ENCODE peak calls at places on chromosomes 4 and X, in four cellular contexts. One of them, this sample, is unnamed.
A peak's percentile ranks its signal among the peaks of the same experiment; 100 is the strongest.

GRCh38 chr4:38572798-38573197 is 91.2 kb upstream of the KLF3 start:
- DNase-seq in lower lobe of right lung: no peak
- DNase-seq in cardiac muscle cell: peak; percentile 51
- DNase-seq in fibroblast of lung: peak; percentile 53
- DNase-seq in this sample: no peak

GRCh38 chr4:575281-576141 is 584 bp downstream of the TMEM271 start:
- DNase-seq in lower lobe of right lung: no peak
- DNase-seq in fibroblast of lung: peak; percentile 65
- DNase-seq in cardiac muscle cell: peak; percentile 85
- DNase-seq in this sample: no peak

GRCh38 chrX:19990225-19990518 is 689 bp downstream of the BCLAF3 start:
- DNase-seq in lower lobe of right lung: no peak
- DNase-seq in fibroblast of lung: no peak
- DNase-seq in cardiac muscle cell: no peak
- DNase-seq in this sample: no peak

GRCh38 chr4:163542275-163542674 is 47.8 kb downstream of the TMA16 start:
- DNase-seq in fibroblast of lung: no peak
- DNase-seq in lower lobe of right lung: no peak
- DNase-seq in cardiac muscle cell: no peak
- DNase-seq in this sample: no peak

GRCh38 chr4:87465739-87466366 is 43.5 kb downstream of the NUDT9 start:
- DNase-seq in fibroblast of lung: peak; percentile 79
- DNase-seq in cardiac muscle cell: peak; percentile 77
- DNase-seq in lower lobe of right lung: no peak
- DNase-seq in this sample: no peak

GRCh38 chr4:58042176-58042575 is 932.0 kb upstream of the IGFBP7 start:
- DNase-seq in cardiac muscle cell: no peak
- DNase-seq in fibroblast of lung: no peak
- DNase-seq in lower lobe of right lung: no peak
- DNase-seq in this sample: no peak

GRCh38 chr4:134216436-134216835 is 14.8 kb upstream of the PABPC4L start:
- DNase-seq in cardiac muscle cell: peak; percentile 46
- DNase-seq in fibroblast of lung: no peak
- DNase-seq in lower lobe of right lung: no peak
- DNase-seq in this sample: no peak

GRCh38 chrX:23756165-23756564 is 13.1 kb upstream of the ACOT9 start:
- DNase-seq in fibroblast of lung: peak; percentile 60
- DNase-seq in lower lobe of right lung: peak; percentile 49
- DNase-seq in cardiac muscle cell: peak; percentile 65
- DNase-seq in this sample: peak; percentile 71

GRCh38 chr4:3250438-3250955 is 1.5 kb downstream of the MSANTD1 start:
- DNase-seq in fibroblast of lung: no peak
- DNase-seq in lower lobe of right lung: peak; percentile 79
- DNase-seq in cardiac muscle cell: no peak
- DNase-seq in this sample: peak; percentile 39

GRCh38 chr4:101983835-101984234 is 193.3 kb downstream of the BANK1 start:
- DNase-seq in lower lobe of right lung: no peak
- DNase-seq in cardiac muscle cell: no peak
- DNase-seq in fibroblast of lung: no peak
- DNase-seq in this sample: no peak

GRCh38 chr4:78057135-78057599 is at the start of gene FRAS1:
- DNase-seq in cardiac muscle cell: peak; percentile 53
- DNase-seq in fibroblast of lung: peak; percentile 30
- DNase-seq in lower lobe of right lung: peak; percentile 45
- DNase-seq in this sample: no peak

GRCh38 chr4:85113706-85114105 is 147.2 kb upstream of the WDFY3 start:
- DNase-seq in fibroblast of lung: no peak
- DNase-seq in cardiac muscle cell: no peak
- DNase-seq in lower lobe of right lung: no peak
- DNase-seq in this sample: no peak

GRCh38 chrX:119981286-119982070 is 37.9 kb upstream of the NKAP start:
- DNase-seq in lower lobe of right lung: no peak
- DNase-seq in cardiac muscle cell: peak; percentile 43
- DNase-seq in fibroblast of lung: peak; percentile 27
- DNase-seq in this sample: no peak

GRCh38 chr4:181350578-181351420 is 892.4 kb upstream of the TENM3 start:
- DNase-seq in cardiac muscle cell: no peak
- DNase-seq in fibroblast of lung: no peak
- DNase-seq in lower lobe of right lung: no peak
- DNase-seq in this sample: no peak

GRCh38 chr4:113806850-113807249 is 45.3 kb upstream of the CAMK2D start:
- DNase-seq in cardiac muscle cell: no peak
- DNase-seq in lower lobe of right lung: no peak
- DNase-seq in fibroblast of lung: no peak
- DNase-seq in this sample: no peak

GRCh38 chrX:9788908-9789307 is 2.7 kb downstream of the SHROOM2 start:
- DNase-seq in fibroblast of lung: peak; percentile 26
- DNase-seq in lower lobe of right lung: no peak
- DNase-seq in cardiac muscle cell: peak; percentile 48
- DNase-seq in this sample: no peak

GRCh38 chr4:120960868-120961267 is 38.3 kb upstream of the PRDM5 start:
- DNase-seq in cardiac muscle cell: no peak
- DNase-seq in lower lobe of right lung: no peak
- DNase-seq in fibroblast of lung: no peak
- DNase-seq in this sample: no peak

GRCh38 chrX:152020895-152021294 is 46.4 kb upstream of the GABRE start:
- DNase-seq in lower lobe of right lung: no peak
- DNase-seq in cardiac muscle cell: no peak
- DNase-seq in fibroblast of lung: no peak
- DNase-seq in this sample: no peak

GRCh38 chrX:155857561-155857960 is 23.6 kb upstream of the VAMP7 start:
- DNase-seq in cardiac muscle cell: peak; percentile 8
- DNase-seq in fibroblast of lung: peak; percentile 9
- DNase-seq in lower lobe of right lung: no peak
- DNase-seq in this sample: no peak

GRCh38 chr4:5757536-5757935 is 46.5 kb downstream of the EVC start:
- DNase-seq in lower lobe of right lung: no peak
- DNase-seq in cardiac muscle cell: no peak
- DNase-seq in fibroblast of lung: no peak
- DNase-seq in this sample: no peak

GRCh38 chr4:37628977-37629609 is 57.1 kb downstream of the RELL1 start:
- DNase-seq in cardiac muscle cell: peak; percentile 67
- DNase-seq in fibroblast of lung: peak; percentile 82
- DNase-seq in lower lobe of right lung: no peak
- DNase-seq in this sample: peak; percentile 53

GRCh38 chrX:1419545-1420355 is 27.8 kb upstream of the SLC25A6 start:
- DNase-seq in cardiac muscle cell: no peak
- DNase-seq in lower lobe of right lung: peak; percentile 34
- DNase-seq in fibroblast of lung: no peak
- DNase-seq in this sample: no peak

GRCh38 chrX:340121-340520 is 21.5 kb upstream of the GTPBP6 start:
- DNase-seq in fibroblast of lung: no peak
- DNase-seq in cardiac muscle cell: no peak
- DNase-seq in lower lobe of right lung: peak; percentile 40
- DNase-seq in this sample: no peak

GRCh38 chr4:71156616-71157015 is 163.2 kb downstream of the DCK start:
- DNase-seq in fibroblast of lung: peak; percentile 6
- DNase-seq in lower lobe of right lung: no peak
- DNase-seq in cardiac muscle cell: peak; percentile 10
- DNase-seq in this sample: no peak

GRCh38 chr4:138707746-138708145 is 307.8 kb upstream of the NOCT start:
- DNase-seq in lower lobe of right lung: no peak
- DNase-seq in cardiac muscle cell: no peak
- DNase-seq in fibroblast of lung: no peak
- DNase-seq in this sample: no peak

DNA sequence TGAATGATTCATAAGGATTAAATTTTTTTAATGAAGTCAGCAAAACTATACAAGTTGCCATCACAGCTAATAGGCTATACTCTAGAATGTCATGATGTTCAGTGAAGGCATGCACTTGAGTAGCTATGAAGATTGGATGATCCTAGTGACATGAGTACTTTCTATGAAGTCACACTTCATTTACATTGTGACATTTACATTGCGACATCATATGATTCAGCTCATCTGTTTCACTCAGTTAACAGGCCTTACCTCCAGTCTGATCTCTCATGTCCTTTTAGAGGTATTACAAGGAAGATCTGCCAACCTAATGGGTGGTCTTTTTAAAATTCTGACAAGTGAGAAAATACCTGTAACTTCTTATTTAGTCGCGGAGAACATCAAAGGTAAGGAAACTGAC is 82.8 kb upstream of the FGF13 start:
- DNase-seq in fibroblast of lung: no peak
- DNase-seq in lower lobe of right lung: no peak
- DNase-seq in cardiac muscle cell: no peak
- DNase-seq in this sample: no peak
- TF ChIP-seq CTCF in fibroblast of lung: no peak
- TF ChIP-seq CTCF in lower lobe of right lung: no peak
- TF ChIP-seq CTCF in cardiac muscle cell: no peak
- TF ChIP-seq CTCF in this sample: no peak

GRCh38 chrX:131072871-131073571 is 14.9 kb downstream of the ARHGAP36 start:
- DNase-seq in cardiac muscle cell: no peak
- DNase-seq in lower lobe of right lung: no peak
- DNase-seq in fibroblast of lung: no peak
- DNase-seq in this sample: no peak

GRCh38 chrX:131067216-131067615 is 9.1 kb downstream of the ARHGAP36 start:
- DNase-seq in lower lobe of right lung: no peak
- DNase-seq in fibroblast of lung: no peak
- DNase-seq in cardiac muscle cell: no peak
- DNase-seq in this sample: no peak

GRCh38 chrX:131066237-131066636 is 8.1 kb downstream of the ARHGAP36 start:
- DNase-seq in fibroblast of lung: no peak
- DNase-seq in lower lobe of right lung: no peak
- DNase-seq in cardiac muscle cell: no peak
- DNase-seq in this sample: no peak

GRCh38 chrX:131067846-131068745 is 9.9 kb downstream of the ARHGAP36 start:
- DNase-seq in fibroblast of lung: no peak
- DNase-seq in cardiac muscle cell: no peak
- DNase-seq in lower lobe of right lung: no peak
- DNase-seq in this sample: no peak

DNA sequence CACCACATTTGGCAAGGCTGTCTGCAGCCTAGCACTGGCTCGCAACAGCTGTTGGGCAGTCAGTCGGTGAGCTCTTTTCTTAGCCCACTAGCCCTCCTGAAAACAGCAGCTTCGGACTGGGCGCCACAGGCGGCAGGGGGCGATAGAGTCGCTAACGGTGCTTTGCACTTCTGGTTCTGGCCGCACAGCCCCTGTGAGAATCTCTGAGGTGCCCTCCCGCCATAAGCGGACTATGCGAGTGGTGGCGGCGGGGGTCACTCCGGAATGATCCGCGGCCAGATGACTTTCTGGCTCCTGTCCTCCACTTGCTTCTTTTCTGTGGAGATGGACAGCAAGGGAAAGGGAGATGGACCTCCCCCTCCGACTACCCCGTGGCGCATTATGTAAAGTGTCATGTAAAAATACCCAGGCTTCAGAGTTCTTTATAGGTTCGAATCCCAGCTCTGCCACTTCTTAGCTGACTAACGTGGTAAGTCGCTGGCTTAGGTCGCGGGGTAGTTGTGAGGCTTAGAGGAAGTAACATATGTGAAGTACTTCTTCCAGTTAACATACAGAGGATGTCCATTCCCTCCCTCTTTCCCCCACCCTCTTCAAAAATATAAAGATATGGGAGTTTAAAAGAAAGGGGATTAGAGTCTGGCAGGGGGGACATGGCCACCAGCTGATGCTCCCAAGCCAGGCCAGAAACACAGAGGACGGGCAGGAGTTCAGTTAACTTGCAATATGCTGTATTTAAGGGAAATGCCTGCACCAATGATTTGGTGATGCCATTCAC is 11.0 kb downstream of the ARHGAP36 start:
- DNase-seq in lower lobe of right lung: no peak
- DNase-seq in cardiac muscle cell: peak; percentile 16
- DNase-seq in fibroblast of lung: peak; percentile 34
- DNase-seq in this sample: no peak
- TF ChIP-seq CTCF in lower lobe of right lung: peak; percentile 18
- TF ChIP-seq CTCF in cardiac muscle cell: peak; percentile 35
- TF ChIP-seq CTCF in fibroblast of lung: peak; percentile 7
- TF ChIP-seq CTCF in this sample: no peak

GRCh38 chr4:13645075-13645474 is 17.6 kb upstream of the BOD1L1 start:
- DNase-seq in lower lobe of right lung: no peak
- DNase-seq in fibroblast of lung: no peak
- DNase-seq in cardiac muscle cell: no peak
- DNase-seq in this sample: no peak
- TF ChIP-seq CTCF in lower lobe of right lung: no peak
- TF ChIP-seq CTCF in fibroblast of lung: peak; percentile 6
- TF ChIP-seq CTCF in cardiac muscle cell: peak; percentile 2
- TF ChIP-seq CTCF in this sample: no peak

DNA sequence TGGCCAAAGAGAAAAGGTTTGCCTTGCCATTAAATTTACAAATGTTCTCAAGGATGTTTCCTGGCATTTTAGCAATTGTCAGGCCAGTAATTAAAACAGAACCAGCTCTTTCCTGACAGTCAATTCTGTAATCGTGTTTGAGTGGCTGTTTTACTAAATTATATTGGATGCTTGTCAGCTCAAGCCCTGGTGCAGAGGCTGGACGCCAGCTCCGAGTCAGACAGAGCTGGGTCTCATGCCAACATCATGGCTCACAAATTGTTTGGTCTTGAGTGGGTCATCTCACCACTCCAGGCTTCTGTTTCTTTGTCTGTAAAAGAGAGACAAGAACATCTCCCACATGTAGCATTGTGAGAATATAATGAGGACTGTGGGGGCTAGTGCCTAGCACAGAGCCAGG is 190.3 kb upstream of the PSAPL1 start:
- DNase-seq in fibroblast of lung: peak; percentile 11
- DNase-seq in lower lobe of right lung: no peak
- DNase-seq in cardiac muscle cell: no peak
- DNase-seq in this sample: no peak
- TF ChIP-seq CTCF in fibroblast of lung: no peak
- TF ChIP-seq CTCF in lower lobe of right lung: no peak
- TF ChIP-seq CTCF in cardiac muscle cell: no peak
- TF ChIP-seq CTCF in this sample: no peak

GRCh38 chr4:47705326-47705981 is 132.4 kb downstream of the CORIN start:
- DNase-seq in lower lobe of right lung: no peak
- DNase-seq in fibroblast of lung: peak; percentile 41
- DNase-seq in cardiac muscle cell: peak; percentile 48
- DNase-seq in this sample: no peak
- TF ChIP-seq CTCF in lower lobe of right lung: peak; percentile 27
- TF ChIP-seq CTCF in fibroblast of lung: peak; percentile 21
- TF ChIP-seq CTCF in cardiac muscle cell: peak; percentile 33
- TF ChIP-seq CTCF in this sample: no peak

GRCh38 chrX:15465896-15466651 is 27.1 kb downstream of the PIR start:
- DNase-seq in fibroblast of lung: peak; percentile 56
- DNase-seq in lower lobe of right lung: no peak
- DNase-seq in cardiac muscle cell: peak; percentile 44
- DNase-seq in this sample: no peak
- TF ChIP-seq CTCF in fibroblast of lung: no peak
- TF ChIP-seq CTCF in lower lobe of right lung: no peak
- TF ChIP-seq CTCF in cardiac muscle cell: peak; percentile 6
- TF ChIP-seq CTCF in this sample: no peak

This sample was measured in CD14-positive monocyte.